ENCODE peak calls at places on chromosomes 11 and 22, in ten cellular contexts. D is cardiac muscle cell; N is kidney; L is PC-3; G is GM23248; C is neuronal stem cell; B is body of pancreas; O is tibial artery; Q is CD8-positive, alpha-beta T cell; Z is CD8-positive, alpha-beta memory T cell. U is an unnamed sample. For H3K36me3 and H3K4me1, the result is how much of the 10 kb centered on the place peaks cover.

GRCh38 chr11:18329196-18329870 is 7.0 kb downstream of the GTF2H1 start:
- DNase-seq in D (no peak), N (no peak), L (peak), G (no peak), C (no peak), B (no peak), O (no peak), Q (no peak), Z (no peak), U (peak)

GRCh38 chr22:20218981-20219380 is 49.1 kb downstream of the RTN4R start:
- DNase-seq in D (no peak), N (no peak), L (no peak), G (no peak), C (no peak), B (no peak), O (no peak), Q (no peak), Z (no peak), U (no peak)

GRCh38 chr11:35058318-35058717 is 80.7 kb upstream of the CD44 start:
- DNase-seq in D (no peak), N (no peak), L (no peak), G (no peak), C (no peak), B (no peak), O (no peak), Q (no peak), Z (peak), U (no peak)

GRCh38 chr22:49011379-49011768 is 816.3 kb downstream of the BRD1 start:
- DNase-seq in D (no peak), N (peak), L (no peak), G (no peak), C (no peak), B (no peak), O (peak), Q (no peak), Z (no peak), U (no peak)

GRCh38 chr11:101721270-101721669 is 137.5 kb upstream of the TRPC6 start:
- DNase-seq in D (no peak), N (no peak), L (peak), G (no peak), C (no peak), B (no peak), O (no peak), Q (no peak), Z (no peak), U (no peak)

GRCh38 chr22:30221121-30221992 is 25.2 kb downstream of the LIF start:
- DNase-seq in D (no peak), N (no peak), L (no peak), G (no peak), C (no peak), B (no peak), O (no peak), Q (peak), Z (peak), U (no peak)

GRCh38 chr11:128125723-128126122 is 461.6 kb downstream of the ETS1 start:
- DNase-seq in D (no peak), N (no peak), L (no peak), G (no peak), C (no peak), B (no peak), O (no peak), Q (no peak), Z (no peak), U (no peak)

GRCh38 chr11:130371004-130371590 is 56.4 kb upstream of the ZBTB44 start:
- DNase-seq in D (no peak), N (no peak), L (peak), G (no peak), C (no peak), B (no peak), O (no peak), Q (no peak), Z (peak), U (no peak)

GRCh38 chr11:43053638-43054412 is 258.0 kb upstream of the API5 start:
- DNase-seq in D (no peak), N (no peak), L (no peak), G (no peak), C (no peak), B (no peak), O (no peak), Q (no peak), Z (no peak), U (no peak)

GRCh38 chr22:33853200-33854097 is 66.8 kb downstream of the LARGE1 start:
- DNase-seq in D (peak), N (peak), L (peak), G (peak), C (no peak), B (peak), O (peak), Q (no peak), Z (no peak), U (peak)

GRCh38 chr11:86442420-86442819 is 67.7 kb downstream of the CCDC81 start:
- DNase-seq in D (no peak), N (no peak), L (no peak), G (peak), C (no peak), B (no peak), O (no peak), Q (no peak), Z (no peak), U (no peak)

GRCh38 chr22:23580586-23581251 is 629 bp upstream of the IGLL1 start:
- DNase-seq in D (no peak), N (no peak), L (no peak), G (no peak), C (no peak), B (no peak), O (no peak), Q (no peak), Z (no peak), U (no peak)

GRCh38 chr11:110479070-110479444 is 49.3 kb downstream of the FDX1 start:
- DNase-seq in D (peak), N (no peak), L (no peak), G (no peak), C (no peak), B (no peak), O (no peak), Q (no peak), Z (no peak), U (no peak)

GRCh38 chr11:93054881-93055280 is 85.4 kb downstream of the MTNR1B start:
- DNase-seq in D (peak), N (no peak), L (peak), G (peak), C (no peak), B (no peak), O (no peak), Q (no peak), Z (no peak), U (peak)

GRCh38 chr22:19909350-19910179 is 32.0 kb upstream of the COMT start:
- DNase-seq in D (peak), N (peak), L (peak), G (peak), C (peak), B (peak), O (peak), Q (peak), Z (peak), U (no peak)

GRCh38 chr11:69817265-69818236 is 1.7 kb downstream of the FGF3 start:
- DNase-seq in D (peak), N (no peak), L (peak), G (peak), C (no peak), B (no peak), O (no peak), Q (no peak), Z (no peak), U (no peak)

GRCh38 chr11:76578655-76579046 is 91.9 kb downstream of the LRRC32 start:
- DNase-seq in D (no peak), N (peak), L (no peak), G (no peak), C (no peak), B (peak), O (peak), Q (no peak), Z (no peak), U (no peak)

GRCh38 chr11:72069787-72070251 is 10.5 kb downstream of the NUMA1 start:
- DNase-seq in D (peak), N (peak), L (peak), G (peak), C (no peak), B (peak), O (peak), Q (no peak), Z (no peak), U (peak)

GRCh38 chr11:844693-845644 is 2.3 kb downstream of the TSPAN4 start:
- DNase-seq in D (peak), N (peak), L (peak), G (peak), C (no peak), B (peak), O (peak), Q (peak), Z (no peak), U (no peak)

GRCh38 chr11:100777118-100777517 is 90.0 kb downstream of the ARHGAP42 start:
- DNase-seq in D (no peak), N (no peak), L (peak), G (no peak), C (no peak), B (no peak), O (no peak), Q (no peak), Z (no peak), U (peak)

GRCh38 chr11:70825893-70826540 is 426.4 kb downstream of the SHANK2 start:
- DNase-seq in D (no peak), N (no peak), L (no peak), G (peak), C (peak), B (no peak), O (no peak), Q (no peak), Z (no peak), U (no peak)

DNA sequence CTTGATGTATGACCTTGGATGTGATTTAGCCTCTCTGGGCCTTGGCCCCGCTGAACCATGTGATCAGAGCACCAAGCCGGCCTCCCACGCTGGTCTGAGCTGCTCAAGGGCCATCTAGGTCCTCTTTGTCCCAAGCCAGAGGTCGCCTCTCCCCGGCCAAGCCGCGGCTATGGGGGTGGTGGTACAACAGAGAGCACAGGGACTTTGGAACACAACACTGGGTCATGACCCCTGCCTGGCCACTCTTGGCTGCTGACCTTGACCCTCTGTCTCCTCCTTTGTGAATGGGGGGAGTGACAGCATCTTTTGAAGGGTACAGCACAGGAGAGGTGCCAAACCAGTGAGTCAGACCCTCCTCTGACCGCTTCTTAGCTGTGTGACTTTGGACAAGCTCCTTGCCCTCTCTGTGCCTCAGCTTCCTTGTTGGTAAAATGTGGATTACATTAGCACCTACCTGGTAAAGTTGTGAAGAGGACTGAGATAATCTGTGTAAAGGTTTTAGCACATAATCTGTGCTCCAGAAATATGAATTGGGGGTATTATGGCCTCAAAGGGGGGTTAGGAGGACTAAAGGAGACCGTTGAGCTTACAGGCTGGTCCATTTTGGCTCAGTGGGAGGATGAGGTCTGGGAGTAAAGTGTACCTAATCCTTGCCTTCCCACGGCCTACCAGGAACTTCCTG is 4.7 kb downstream of the SCYL1 start:
- DNase-seq in D (no peak), N (no peak), L (no peak), G (no peak), C (no peak), B (no peak), O (no peak), Q (no peak), Z (no peak), U (no peak)
- H3K36me3 ChIP-seq in D (under half), N (under half), L (under half), G (under half), C (under half), B (under half), O (half or more), Q (under half), Z (under half), U (under half)

GRCh38 chr11:12249590-12250260 is 127.6 kb upstream of the PARVA start:
- DNase-seq in D (peak), N (no peak), L (no peak), G (no peak), C (no peak), B (peak), O (no peak), Q (no peak), Z (no peak), U (peak)

GRCh38 chr11:12247543-12248287 is 129.7 kb upstream of the PARVA start:
- DNase-seq in D (no peak), N (no peak), L (no peak), G (no peak), C (no peak), B (no peak), O (no peak), Q (no peak), Z (no peak), U (no peak)

GRCh38 chr11:12246169-12246568 is 131.2 kb upstream of the PARVA start:
- DNase-seq in D (no peak), N (no peak), L (no peak), G (no peak), C (no peak), B (no peak), O (no peak), Q (no peak), Z (no peak), U (no peak)

GRCh38 chr11:12246989-12247388 is 130.4 kb upstream of the PARVA start:
- DNase-seq in D (peak), N (no peak), L (no peak), G (no peak), C (no peak), B (no peak), O (no peak), Q (no peak), Z (no peak), U (no peak)

GRCh38 chr11:12248330-12248729 is 129.0 kb upstream of the PARVA start:
- DNase-seq in D (peak), N (peak), L (peak), G (no peak), C (no peak), B (peak), O (peak), Q (no peak), Z (no peak), U (peak)
- H3K4me1 ChIP-seq in D (under half), N (under half), L (under half), G (under half), C (under half), B (half or more), O (under half), Q (under half), Z (under half), U (half or more)

GRCh38 chr11:95138448-95138847 is 48.8 kb downstream of the ENDOD1 start:
- DNase-seq in D (peak), N (no peak), L (peak), G (peak), C (no peak), B (no peak), O (no peak), Q (no peak), Z (no peak), U (no peak)

GRCh38 chr11:95134491-95134890 is 44.8 kb downstream of the ENDOD1 start:
- DNase-seq in D (peak), N (no peak), L (peak), G (peak), C (no peak), B (no peak), O (no peak), Q (no peak), Z (no peak), U (peak)

GRCh38 chr11:95135155-95135554 is 45.5 kb downstream of the ENDOD1 start:
- DNase-seq in D (peak), N (no peak), L (peak), G (peak), C (no peak), B (peak), O (no peak), Q (no peak), Z (no peak), U (no peak)

GRCh38 chr11:95135880-95136279 is 46.2 kb downstream of the ENDOD1 start:
- DNase-seq in D (no peak), N (no peak), L (no peak), G (no peak), C (no peak), B (no peak), O (no peak), Q (no peak), Z (no peak), U (no peak)

DNA sequence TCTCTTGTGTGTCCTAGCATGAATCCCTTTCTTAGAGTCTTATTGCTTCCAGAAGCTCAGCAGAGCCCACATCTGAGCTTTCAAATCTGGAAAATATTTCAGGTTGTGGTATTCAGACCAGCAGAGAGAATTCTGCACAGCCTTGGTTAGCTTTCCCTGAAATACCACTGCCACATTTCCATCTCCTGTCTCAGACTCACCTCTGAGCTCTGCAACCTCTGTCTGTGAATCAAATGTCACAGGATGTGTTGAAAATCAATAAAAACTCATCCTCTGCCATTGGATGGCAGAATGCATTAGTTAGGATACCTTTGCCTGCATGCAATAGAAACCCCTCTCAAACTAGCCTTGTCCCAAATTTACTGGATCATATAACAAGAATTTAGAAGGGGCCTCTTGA is 47.7 kb downstream of the ENDOD1 start:
- DNase-seq in D (no peak), N (no peak), L (no peak), G (no peak), C (no peak), B (no peak), O (no peak), Q (no peak), Z (no peak), U (no peak)
- H3K36me3 ChIP-seq in D (under half), N (under half), L (under half), G (under half), C (under half), B (under half), O (under half), Q (under half), Z (under half), U (under half)

GRCh38 chr11:2886936-2887335 is 1.4 kb upstream of the CDKN1C start:
- DNase-seq in D (no peak), N (no peak), L (no peak), G (no peak), C (no peak), B (peak), O (no peak), Q (no peak), Z (no peak), U (no peak)
- H3K4me1 ChIP-seq in D (under half), N (under half), L (under half), G (under half), C (under half), B (under half), O (under half), Q (under half), Z (under half), U (under half)

DNA sequence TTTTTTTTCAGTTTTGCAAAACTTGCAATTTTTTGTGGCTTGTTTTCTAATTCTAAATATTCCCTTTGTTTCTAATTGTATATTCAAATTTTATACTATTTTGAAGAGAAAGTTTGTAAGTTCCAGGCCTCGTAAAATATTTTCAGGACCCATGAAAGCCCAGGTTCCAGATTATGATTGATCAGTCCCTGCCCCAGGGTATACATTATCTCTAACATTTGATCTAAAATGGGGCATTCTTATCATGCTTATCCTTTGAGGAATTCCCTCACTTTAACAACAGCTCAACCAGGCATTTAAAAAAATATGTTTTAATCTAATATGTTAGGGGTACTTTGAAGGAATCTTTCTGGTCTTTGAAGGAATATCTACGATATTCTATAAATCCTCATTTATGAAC is 26.4 kb downstream of the CYB5R2 start:
- DNase-seq in D (no peak), N (no peak), L (no peak), G (no peak), C (no peak), B (no peak), O (no peak), Q (no peak), Z (no peak), U (no peak)
- H3K36me3 ChIP-seq in D (under half), N (under half), L (under half), G (under half), C (under half), B (under half), O (half or more), Q (under half), Z (under half), U (under half)

DNA sequence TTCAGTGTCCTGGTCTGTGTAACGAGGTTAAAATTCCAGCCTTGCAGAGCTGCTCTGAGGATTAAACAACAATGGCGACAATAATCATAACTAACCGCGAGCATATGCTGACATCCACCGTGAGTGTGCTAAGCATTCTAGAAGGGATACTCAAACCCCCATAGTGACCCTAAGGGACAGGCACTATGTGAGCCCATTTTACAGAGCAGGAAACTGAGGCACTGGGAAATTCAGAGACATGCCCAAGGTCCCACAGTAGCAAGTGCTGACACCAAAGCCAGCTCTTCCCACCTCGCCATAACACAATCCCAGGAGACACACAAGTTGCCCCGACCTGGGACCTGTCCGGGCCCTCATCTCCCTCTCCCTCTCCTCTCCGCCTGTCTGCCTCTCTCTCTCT is 14.6 kb upstream of the MFNG start:
- DNase-seq in D (no peak), N (no peak), L (no peak), G (no peak), C (no peak), B (no peak), O (no peak), Q (no peak), Z (no peak), U (no peak)
- H3K4me1 ChIP-seq in D (under half), N (half or more), L (under half), G (under half), C (under half), B (half or more), O (under half), Q (under half), Z (under half), U (under half)